ENCODE peak calls at places on chromosomes 11 and 22, in four cellular contexts. P, F, R and L are unnamed samples. For H3K4me1, the result is how much of the 10 kb centered on the place peaks cover.

GRCh38 chr11:13073119-13073981 is 64.2 kb downstream of the RASSF10 start:
- DNase-seq in R (no peak), F (no peak), P (peak), L (no peak)

GRCh38 chr11:86874314-86875056 is 74.1 kb downstream of the PRSS23 start:
- DNase-seq in R (peak), F (no peak), P (no peak), L (no peak)

GRCh38 chr11:92663539-92663938 is 305.9 kb upstream of the MTNR1B start:
- DNase-seq in F (no peak), P (no peak), R (no peak), L (no peak)

GRCh38 chr11:92770981-92771380 is 198.5 kb upstream of the MTNR1B start:
- DNase-seq in P (no peak), F (no peak), R (no peak), L (no peak)

GRCh38 chr22:28703436-28703835 is 23.8 kb upstream of the TTC28 start:
- DNase-seq in F (no peak), R (peak), P (no peak), L (no peak)

GRCh38 chr22:32695451-32695891 is 106.0 kb upstream of the TIMP3 start:
- DNase-seq in P (peak), R (no peak), F (no peak), L (no peak)

GRCh38 chr11:114166897-114167323 is 107.4 kb downstream of the ZBTB16 start:
- DNase-seq in R (peak), P (peak), F (no peak), L (no peak)

GRCh38 chr11:133713406-133713805 is 131.9 kb downstream of the SPATA19 start:
- DNase-seq in R (no peak), F (no peak), P (no peak), L (no peak)

DNA sequence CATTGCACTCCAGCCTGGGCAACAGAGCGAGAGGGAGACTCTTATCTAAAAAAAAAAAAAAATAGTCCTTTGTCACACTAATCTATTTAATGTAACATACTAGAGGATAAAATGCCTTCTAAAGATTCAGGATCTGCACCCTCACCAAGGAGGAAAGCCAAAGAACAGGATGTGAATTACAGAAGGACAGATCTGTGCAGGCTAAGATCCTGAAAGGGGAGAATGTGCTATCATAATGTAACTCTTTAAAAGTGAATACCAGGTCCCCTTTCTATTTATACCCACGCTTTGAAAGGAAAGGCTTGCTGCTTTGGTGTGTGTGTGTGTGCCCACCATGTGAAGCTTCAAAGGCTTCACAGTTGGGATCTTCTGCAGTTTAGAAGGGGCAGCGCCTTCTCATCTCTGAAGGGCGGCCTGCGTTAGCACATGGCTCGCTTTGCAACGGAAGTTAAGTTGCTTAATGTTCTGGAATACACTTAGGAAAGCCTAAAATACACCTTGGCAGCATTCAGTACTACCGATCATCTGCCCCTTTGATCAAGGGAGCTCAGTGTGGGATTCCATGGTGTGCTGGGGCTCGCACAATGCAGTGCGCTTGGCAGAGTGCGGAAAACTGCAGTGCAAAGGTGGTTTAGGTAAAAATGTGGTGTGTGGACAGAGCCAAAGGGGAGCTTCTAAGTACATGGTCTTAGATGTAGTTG is 6.8 kb downstream of the CECR2 start:
- DNase-seq in R (no peak), P (no peak), F (no peak), L (no peak)
- H3K4me1 ChIP-seq in R (under half), P (under half), F (under half), L (under half)

GRCh38 chr22:30170126-30170525 is 76.4 kb downstream of the LIF start:
- DNase-seq in R (no peak), F (no peak), P (no peak), L (no peak)

GRCh38 chr22:30167327-30167726 is 79.2 kb downstream of the LIF start:
- DNase-seq in R (no peak), P (no peak), F (no peak), L (no peak)

GRCh38 chr22:30167734-30168133 is 78.8 kb downstream of the LIF start:
- DNase-seq in R (no peak), P (no peak), F (no peak), L (no peak)

GRCh38 chr22:30169002-30169401 is 77.6 kb downstream of the LIF start:
- DNase-seq in F (no peak), R (no peak), P (no peak), L (no peak)
- H3K4me3 ChIP-seq in F (no peak), R (no peak), P (no peak), L (no peak)

DNA sequence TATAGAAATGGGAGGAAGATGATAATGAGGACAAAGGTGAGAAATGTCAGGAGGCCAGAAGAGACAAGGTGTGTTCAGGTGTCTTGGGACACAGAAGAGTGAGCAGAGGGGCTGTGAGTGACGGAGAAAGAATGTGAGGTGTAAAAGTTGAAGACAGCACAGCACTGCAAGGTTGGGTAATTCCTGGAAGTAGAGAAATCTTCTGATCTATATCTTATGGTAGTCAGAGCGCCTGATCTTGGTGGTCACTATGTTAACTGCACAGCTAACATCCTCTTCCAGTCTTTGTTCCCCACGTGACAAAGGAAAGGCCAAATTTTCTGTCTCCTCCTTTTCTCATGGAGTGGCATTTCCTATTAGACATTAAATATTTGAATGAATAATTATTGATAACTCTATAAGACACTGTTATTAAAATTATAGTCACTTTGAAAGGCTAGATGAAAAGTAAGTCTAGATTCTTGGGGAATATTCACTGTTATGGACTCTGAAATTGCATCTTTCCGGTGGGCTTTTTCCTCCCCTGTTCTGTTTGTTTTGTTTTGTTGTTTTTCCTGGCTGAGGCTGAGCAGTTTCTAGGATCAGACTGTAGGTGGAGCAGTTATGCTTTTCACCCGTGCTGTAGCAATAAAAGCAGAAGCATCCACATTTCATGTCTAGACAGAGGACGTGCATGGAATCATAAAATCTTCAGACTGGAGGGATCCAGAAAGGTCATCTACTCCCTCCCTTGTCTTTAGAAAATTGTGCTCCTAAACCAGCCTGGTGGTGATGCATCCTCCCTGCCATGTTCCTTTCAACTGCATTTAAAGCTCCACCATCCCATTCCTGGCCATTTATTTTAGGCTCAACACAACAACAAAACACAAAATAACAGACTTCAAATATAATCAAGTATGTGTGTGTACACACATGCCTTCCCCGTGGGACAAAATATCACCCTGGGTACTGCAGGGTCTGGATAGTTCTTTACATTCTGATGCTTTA is 26.6 kb downstream of the SC5D start:
- DNase-seq in P (peak), R (peak), F (peak), L (no peak)
- H3K4me1 ChIP-seq in P (under half), R (under half), F (under half), L (under half)

DNA sequence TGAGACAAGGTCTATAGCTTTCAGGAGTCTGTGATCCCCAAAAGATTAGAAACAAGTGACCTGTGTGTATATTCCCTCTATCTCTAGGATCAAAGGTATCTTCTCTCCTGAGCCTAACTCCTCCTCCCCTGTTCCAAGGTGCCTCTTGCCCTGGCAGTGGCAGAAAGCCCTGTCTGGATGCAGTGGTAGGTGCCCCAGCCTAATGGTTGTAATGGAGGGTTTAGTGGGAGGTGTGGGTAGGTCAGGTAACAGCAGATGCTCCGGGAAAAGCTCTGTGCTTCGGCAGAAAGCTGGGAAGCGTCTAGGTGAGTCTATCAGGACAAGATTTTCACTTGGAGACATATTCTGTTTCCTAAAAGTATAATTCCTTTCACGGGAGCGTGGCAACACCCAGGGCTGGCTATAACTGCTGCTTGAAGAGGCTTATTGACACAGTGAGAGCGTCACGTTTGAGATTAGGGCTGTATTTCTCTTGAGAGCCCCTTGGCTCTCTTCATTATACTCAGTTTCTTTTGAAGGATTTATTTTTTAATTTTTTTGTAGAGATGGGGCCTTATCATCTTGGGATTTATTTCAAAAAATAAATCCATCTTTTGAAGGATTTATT is 49.5 kb downstream of the PRR5L start:
- DNase-seq in P (no peak), R (no peak), F (no peak), L (no peak)
- H3K4me3 ChIP-seq in P (no peak), R (no peak), F (no peak), L (no peak)

DNA sequence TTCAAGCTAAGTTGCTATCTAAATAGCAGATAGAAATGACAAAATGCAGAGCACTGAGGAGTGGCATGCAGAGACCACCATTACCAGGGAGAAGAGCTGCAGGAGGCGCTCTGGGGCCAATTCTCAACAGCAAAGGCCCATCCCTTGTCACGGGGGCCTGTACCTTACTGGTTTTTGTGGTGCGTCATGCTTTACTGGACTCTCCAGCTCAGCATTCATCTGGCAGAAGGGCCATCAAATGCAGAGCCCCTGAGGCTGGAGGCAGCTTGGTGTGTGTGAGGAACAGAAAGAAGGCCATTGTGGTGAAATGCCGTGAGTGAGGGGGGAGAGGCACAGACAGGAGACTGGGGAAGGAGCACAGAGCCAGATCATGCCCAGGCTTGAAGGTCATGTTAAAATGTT is 56.5 kb upstream of the NAV2 start:
- DNase-seq in R (no peak), P (peak), F (no peak), L (no peak)
- H3K4me1 ChIP-seq in R (half or more), P (under half), F (under half), L (under half)

DNA sequence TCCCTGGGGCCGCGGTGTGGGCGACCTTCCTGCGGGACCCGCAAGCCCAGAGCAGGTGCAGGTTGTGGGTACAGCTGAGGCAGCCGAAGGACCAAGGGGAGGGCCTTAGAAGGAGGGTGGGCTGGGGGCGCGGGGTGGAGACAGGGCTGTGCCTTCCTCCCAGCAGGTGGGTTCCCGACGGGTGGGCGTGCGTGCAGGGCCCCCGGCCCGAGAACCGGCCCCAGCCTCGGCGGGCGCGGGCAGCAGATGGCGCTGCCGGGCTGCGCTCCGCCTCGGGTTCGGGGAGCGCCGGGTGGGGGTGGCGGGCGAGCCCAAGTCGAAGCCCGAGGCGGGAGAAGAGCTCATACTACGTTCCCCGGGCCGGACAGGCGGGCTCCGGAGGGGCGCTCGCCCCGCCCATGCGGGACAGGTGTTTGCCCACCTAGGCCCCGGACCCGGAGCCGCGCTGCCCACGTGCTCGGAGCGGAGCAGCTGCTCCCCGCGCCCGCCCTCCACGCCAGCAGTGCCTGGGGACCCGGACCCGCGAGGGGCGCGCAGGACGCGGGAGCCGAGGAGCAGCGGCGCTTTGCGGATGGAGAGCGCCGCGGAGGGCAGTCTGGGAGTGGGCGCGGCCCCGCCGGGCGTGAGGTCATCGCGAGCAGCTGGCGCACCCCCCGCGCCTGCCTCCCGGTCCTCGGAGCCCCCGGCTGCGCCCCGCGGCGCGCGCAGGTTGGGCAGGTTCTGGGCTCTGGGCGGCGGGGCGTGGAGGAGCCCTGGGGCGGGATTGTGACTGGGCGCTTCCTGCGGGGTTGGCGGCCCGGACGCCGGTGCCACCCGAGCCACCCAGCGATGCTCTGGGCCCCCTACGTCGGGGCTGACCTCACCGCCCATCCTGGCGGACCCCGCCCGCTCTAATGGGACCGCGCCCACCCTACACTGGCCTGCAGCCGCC is 25.3 kb downstream of the DUSP8 start:
- DNase-seq in F (no peak), P (peak), R (peak), L (no peak)
- H3K4me3 ChIP-seq in F (peak), P (peak), R (peak), L (no peak)

GRCh38 chr11:1563149-1563638 is 8.9 kb downstream of the DUSP8 start:
- DNase-seq in P (no peak), R (no peak), F (no peak), L (no peak)
- H3K4me1 ChIP-seq in P (under half), R (under half), F (under half), L (under half)